ENCODE peak calls at places on chromosomes 4 and X, in four cellular contexts. U is adrenal gland, Y is IMR-90, Q is heart left ventricle. K is an unnamed sample.

GRCh38 chrX:34859191-34859590 is 83.4 kb upstream of the FAM47B start:
- DNase-seq in U (no peak), Y (no peak), Q (no peak), K (no peak)

GRCh38 chrX:20421697-20422096 is 155.0 kb upstream of the RPS6KA3 start:
- DNase-seq in U (no peak), Y (no peak), Q (no peak), K (no peak)

GRCh38 chrX:134821370-134821769 is 163.1 kb upstream of the PLAC1 start:
- DNase-seq in U (no peak), Y (peak; percentile 73), Q (peak; percentile 43), K (no peak)

GRCh38 chr4:30952526-30953219 is 232.5 kb downstream of the PCDH7 start:
- DNase-seq in U (no peak), Y (no peak), Q (no peak), K (no peak)

GRCh38 chr4:182023469-182023868 is 219.7 kb upstream of the TENM3 start:
- DNase-seq in U (no peak), Y (no peak), Q (no peak), K (no peak)

GRCh38 chr4:87088188-87088587 is 132.2 kb downstream of the KLHL8 start:
- DNase-seq in U (no peak), Y (no peak), Q (no peak), K (no peak)

GRCh38 chr4:48930654-48931053 is 24.1 kb upstream of the OCIAD2 start:
- DNase-seq in U (no peak), Y (no peak), Q (no peak), K (no peak)

GRCh38 chrX:71618303-71618721 is at the start of gene CXCR3:
- DNase-seq in U (peak; percentile 81), Y (no peak), Q (peak; percentile 40), K (no peak)

GRCh38 chr4:39495446-39496208 is 31.6 kb downstream of the UGDH start:
- DNase-seq in U (no peak), Y (peak; percentile 10), Q (no peak), K (no peak)

GRCh38 chr4:95183656-95184408 is 364.9 kb downstream of the UNC5C start:
- DNase-seq in U (no peak), Y (no peak), Q (no peak), K (no peak)

GRCh38 chrX:7926501-7926900 is 712 bp downstream of the PNPLA4 start:
- DNase-seq in U (no peak), Y (peak; percentile 0), Q (no peak), K (no peak)

GRCh38 chrX:47217852-47218279 is 615 bp upstream of the CDK16 start:
- DNase-seq in U (peak; percentile 99), Y (peak; percentile 98), Q (peak; percentile 99), K (peak; percentile 90)

GRCh38 chrX:47216393-47216925 is 2.0 kb upstream of the CDK16 start:
- DNase-seq in U (no peak), Y (no peak), Q (no peak), K (no peak)

GRCh38 chrX:47217121-47217851 is 1.2 kb upstream of the CDK16 start:
- DNase-seq in U (peak; percentile 58), Y (peak; percentile 62), Q (peak; percentile 39), K (no peak)

GRCh38 chrX:47218920-47219815 is 687 bp downstream of the CDK16 start:
- DNase-seq in U (peak; percentile 36), Y (no peak), Q (peak; percentile 68), K (no peak)

DNA sequence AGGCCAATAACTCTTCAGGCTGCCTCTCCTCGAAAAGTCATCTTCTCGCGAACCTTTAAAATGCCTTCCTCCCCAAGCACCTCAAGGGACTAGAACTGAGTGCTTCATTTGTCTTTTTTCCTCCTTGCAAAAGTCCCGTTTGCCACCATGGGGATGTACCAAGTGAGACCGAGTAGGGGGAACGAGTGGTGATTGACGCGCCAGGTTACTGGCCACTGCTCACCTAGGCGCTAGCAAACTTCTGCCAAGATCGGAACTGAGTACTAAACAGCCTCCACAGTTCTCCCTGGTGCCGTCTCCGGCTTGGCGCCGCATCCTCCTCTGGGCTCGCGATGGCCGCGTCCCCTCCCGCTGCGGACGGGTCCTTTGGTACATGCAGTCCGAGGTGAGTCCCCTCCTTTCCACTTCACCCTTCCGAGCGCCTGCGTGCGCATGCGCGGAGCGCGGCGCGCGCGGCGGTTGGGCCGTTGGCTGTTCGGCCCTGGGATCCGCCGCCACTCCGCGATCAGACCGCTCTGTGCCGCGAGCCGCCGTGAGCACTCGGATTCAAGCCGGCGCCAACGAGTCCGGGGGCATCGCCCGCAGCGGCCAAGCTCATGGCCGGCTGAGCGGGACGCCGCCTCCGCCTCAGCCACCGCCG is at the start of gene CDK16:
- DNase-seq in U (peak; percentile 85), Y (peak; percentile 84), Q (peak; percentile 87), K (no peak)
- TF ChIP-seq POLR2A in U (peak; percentile 70), Y (peak; percentile 89), Q (peak; percentile 52), K (peak; percentile 93)

DNA sequence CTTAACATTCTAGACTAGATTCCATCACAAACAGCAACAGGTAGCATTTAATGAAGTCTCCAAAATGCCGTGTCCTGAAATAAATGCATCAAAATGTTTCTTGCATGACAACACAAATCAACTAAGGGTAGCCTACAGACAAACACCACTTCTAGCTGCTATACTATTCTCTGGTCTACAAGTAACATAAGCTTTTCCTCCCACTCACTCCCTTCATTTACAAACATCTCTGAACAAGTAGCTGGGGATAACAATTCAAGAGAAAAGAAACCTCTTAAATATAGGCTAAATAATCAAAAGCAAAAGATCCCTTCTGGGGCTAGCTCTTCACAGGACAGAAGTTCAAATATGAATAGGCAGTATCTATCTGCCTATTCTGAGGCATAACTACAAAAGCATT is 20.7 kb downstream of the PPP3CA start:
- DNase-seq in U (no peak), Y (peak; percentile 17), Q (no peak), K (no peak)
- H3K4me1 ChIP-seq in U (no peaks in the 10 kb centered on the region), Y (no peaks in the 10 kb centered on the region), Q (peaks cover 14% of the 10 kb centered on the region), K (peaks cover 26% of the 10 kb centered on the region)

DNA sequence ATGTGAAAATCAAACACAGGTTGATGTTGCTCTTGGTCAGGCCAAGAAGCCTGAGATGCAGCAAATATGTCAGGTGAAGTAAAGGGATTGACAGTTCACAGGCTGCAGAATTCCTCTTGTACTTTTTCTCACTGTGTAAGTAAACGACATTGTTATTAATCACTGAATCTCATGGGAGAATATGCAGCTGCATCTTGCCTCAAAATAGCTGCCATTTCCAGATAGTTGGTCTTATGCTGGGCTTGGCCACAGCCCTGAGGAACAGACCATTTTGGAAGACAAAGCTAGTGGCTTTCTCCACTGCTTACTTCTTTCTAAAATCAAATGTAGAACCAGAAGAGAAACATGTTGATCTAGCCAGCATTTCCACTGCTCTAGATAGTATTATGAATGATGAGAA is 403.4 kb upstream of the NR3C2 start:
- DNase-seq in U (no peak), Y (no peak), Q (no peak), K (no peak)
- H3K27ac ChIP-seq in U (no peak overlapping the region), Y (no peak overlapping the region), Q (no peak overlapping the region), K (no peak overlapping the region)

GRCh38 chr4:112289407-112290253 is 3.9 kb upstream of the TIFA start:
- DNase-seq in U (no peak), Y (no peak), Q (no peak), K (no peak)

GRCh38 chr4:112288455-112288854 is 2.8 kb upstream of the TIFA start:
- DNase-seq in U (no peak), Y (no peak), Q (no peak), K (no peak)

GRCh38 chr4:112284662-112285411 is 867 bp downstream of the TIFA start:
- DNase-seq in U (no peak), Y (peak; percentile 24), Q (no peak), K (no peak)

GRCh38 chr4:112290341-112290740 is 4.6 kb upstream of the TIFA start:
- DNase-seq in U (no peak), Y (no peak), Q (no peak), K (no peak)

GRCh38 chr4:112287258-112287873 is 1.7 kb upstream of the TIFA start:
- DNase-seq in U (no peak), Y (no peak), Q (no peak), K (no peak)
- TF ChIP-seq POLR2A in U (no peak), Y (no peak), Q (no peak), K (no peak)

GRCh38 chrX:141791856-141792255 is 46.3 kb upstream of the MAGEC3 start:
- DNase-seq in U (no peak), Y (no peak), Q (no peak), K (no peak)
- H3K4me1 ChIP-seq in U (no peaks in the 10 kb centered on the region), Y (no peaks in the 10 kb centered on the region), Q (no peaks in the 10 kb centered on the region), K (no peaks in the 10 kb centered on the region)

DNA sequence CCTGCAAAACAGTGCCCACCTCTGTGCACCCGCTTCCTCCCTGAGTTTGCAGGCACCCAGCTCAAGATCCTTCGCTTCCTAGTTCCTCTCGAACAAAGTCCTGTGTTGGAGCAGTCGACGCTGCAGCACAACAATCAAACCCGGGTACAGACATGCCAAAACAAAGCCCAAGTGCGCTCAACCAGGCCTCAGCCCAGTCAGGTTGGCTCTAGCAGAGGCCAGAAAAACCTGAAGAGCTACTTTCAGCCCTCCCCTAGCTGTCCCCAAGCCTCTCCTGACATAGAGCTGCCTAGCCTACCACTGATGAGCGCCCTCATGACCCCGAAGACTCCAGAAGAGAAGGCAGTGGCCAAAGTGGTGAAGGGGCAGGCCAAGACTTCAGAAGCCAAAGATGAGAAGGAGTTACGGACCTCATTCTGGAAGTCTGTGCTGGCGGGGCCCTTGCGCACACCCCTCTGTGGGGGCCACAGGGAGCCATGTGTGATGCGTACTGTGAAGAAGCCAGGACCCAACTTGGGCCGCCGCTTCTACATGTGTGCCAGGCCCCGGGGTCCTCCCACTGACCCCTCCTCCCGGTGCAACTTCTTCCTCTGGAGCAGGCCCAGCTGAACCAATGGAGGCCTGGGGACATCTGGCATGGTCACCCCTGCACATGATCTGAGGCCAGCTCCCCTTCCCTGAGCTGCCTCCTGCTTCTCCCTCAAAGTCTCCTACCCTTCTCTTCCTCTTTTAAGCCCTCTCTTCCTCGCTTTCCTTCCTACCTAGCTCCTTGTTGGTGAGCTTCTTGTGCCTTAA is 6.9 kb downstream of the APEX2 start:
- DNase-seq in U (no peak), Y (no peak), Q (no peak), K (no peak)
- H3K27ac ChIP-seq in U (no peak overlapping the region), Y (no peak overlapping the region), Q (no peak overlapping the region), K (peak overlapping the region; percentile 53)

DNA sequence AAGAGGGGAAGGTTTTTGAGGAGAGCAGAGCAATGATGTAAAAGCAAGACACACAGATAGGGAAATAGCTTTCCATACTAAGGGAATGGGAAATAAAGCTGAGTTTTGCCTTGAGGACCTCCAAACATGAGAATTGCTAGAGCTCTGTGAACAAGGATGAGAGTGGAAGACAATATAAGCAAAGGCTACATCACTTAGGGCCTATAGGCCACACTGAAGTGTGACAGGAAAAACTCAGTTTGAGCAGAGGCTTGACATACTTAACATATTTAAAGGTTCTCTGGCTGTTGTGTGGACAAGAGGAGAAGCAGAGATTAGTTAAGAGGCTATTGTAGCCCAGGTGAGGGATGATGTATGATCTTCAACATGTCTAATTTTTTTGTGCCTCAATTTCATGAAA is 5.3 kb upstream of the SRP72 start:
- DNase-seq in U (no peak), Y (no peak), Q (no peak), K (no peak)
- TF ChIP-seq POLR2A in U (no peak), Y (no peak), Q (no peak), K (no peak)